ENCODE peak calls at places on chromosomes 16 and 17, in seven cellular contexts. K is EL; J is stimulated activated CD4-positive, alpha-beta T cell treated with anti-CD3 and anti-CD28 coated beads, TNF-alpha, amount 100 ng/mL, for 1 hour; B is activated CD8-positive, alpha-beta memory T cell treated with anti-CD3 and anti-CD28 coated beads, Interleukin-2, amount 50 U/mL, for 48 hours; V is CD8-positive, alpha-beta memory T cell; P is lung; H is activated T-cell treated with anti-CD3 and anti-CD28 coated beads for 24 hours. A is an unnamed sample.

GRCh38 chr17:51540151-51540550 is 279.8 kb downstream of the UTP18 start:
- DNase-seq in K (no peak), V (no peak), J (no peak), H (no peak), B (no peak), P (no peak), A (no peak)

GRCh38 chr16:28311913-28312312 is 19.6 kb downstream of the SBK1 start:
- DNase-seq in K (no peak), H (no peak), B (no peak), J (no peak), P (no peak), V (no peak), A (no peak)

GRCh38 chr17:30290696-30291570 is 811 bp downstream of the BLMH start:
- DNase-seq in H (peak), J (no peak), P (peak), K (peak), B (peak), V (no peak), A (no peak)

GRCh38 chr16:15576960-15577958 is 65.7 kb downstream of the MARF1 start:
- DNase-seq in H (no peak), P (no peak), B (no peak), J (no peak), V (no peak), K (no peak), A (no peak)

GRCh38 chr17:47368262-47368661 is 44.5 kb downstream of the EFCAB13 start:
- DNase-seq in K (no peak), H (no peak), B (no peak), V (no peak), J (no peak), P (no peak), A (no peak)

GRCh38 chr16:73202176-73202729 is 154.3 kb upstream of the ZFHX3 start:
- DNase-seq in K (peak), B (no peak), V (no peak), J (no peak), P (no peak), H (no peak), A (no peak)

GRCh38 chr17:73575470-73576235 is 68.6 kb downstream of the SDK2 start:
- DNase-seq in J (no peak), P (no peak), H (no peak), V (no peak), K (no peak), B (no peak), A (no peak)

GRCh38 chr17:73506470-73507435 is 137.5 kb downstream of the SDK2 start:
- DNase-seq in V (no peak), B (no peak), K (no peak), H (no peak), P (no peak), J (no peak), A (no peak)

GRCh38 chr17:58692239-58693055 is at the start of gene RAD51C:
- DNase-seq in J (peak), H (peak), P (peak), V (peak), B (peak), K (peak), A (peak)

GRCh38 chr16:53537591-53537990 is 34.6 kb upstream of the AKTIP start:
- DNase-seq in P (no peak), H (no peak), V (no peak), B (no peak), K (no peak), J (no peak), A (no peak)

GRCh38 chr17:13374203-13375143 is 227.3 kb downstream of the HS3ST3A1 start:
- DNase-seq in P (no peak), H (no peak), J (no peak), K (no peak), B (no peak), V (no peak), A (no peak)

GRCh38 chr17:78113804-78114785 is 14.5 kb downstream of the TMC6 start:
- DNase-seq in P (no peak), V (peak), J (no peak), B (no peak), H (no peak), K (no peak), A (no peak)

GRCh38 chr17:32609085-32609484 is 122.3 kb downstream of the CDK5R1 start:
- DNase-seq in J (peak), B (peak), P (peak), V (peak), H (peak), K (peak), A (peak)

GRCh38 chr16:4021070-4021779 is 95.0 kb downstream of the ADCY9 start:
- DNase-seq in V (no peak), B (no peak), P (peak), K (no peak), J (no peak), H (no peak), A (no peak)

GRCh38 chr17:70080541-70081347 is 5.7 kb downstream of the KCNJ16 start:
- DNase-seq in H (no peak), J (no peak), P (no peak), K (no peak), V (no peak), B (no peak), A (no peak)

GRCh38 chr16:4244254-4244812 is 2.5 kb upstream of the SRL start:
- DNase-seq in H (no peak), B (no peak), J (no peak), K (no peak), P (no peak), V (no peak), A (no peak)

GRCh38 chr16:57732683-57733082 is 2.9 kb upstream of the KATNB1 start:
- DNase-seq in H (no peak), J (no peak), B (no peak), V (no peak), K (no peak), P (no peak), A (no peak)

GRCh38 chr17:64001763-64002529 is 3.8 kb downstream of the PRR29 start:
- DNase-seq in V (no peak), P (peak), J (no peak), B (peak), H (no peak), K (no peak), A (no peak)

GRCh38 chr17:17738901-17739300 is 57.6 kb downstream of the RAI1 start:
- DNase-seq in B (no peak), P (no peak), V (no peak), J (no peak), K (no peak), H (no peak), A (no peak)

GRCh38 chr16:84294196-84295142 is at the start of gene WFDC1:
- DNase-seq in B (no peak), P (no peak), K (no peak), H (no peak), V (no peak), J (no peak), A (no peak)

GRCh38 chr17:40910441-40910841 is 25.4 kb upstream of the KRT20 start:
- DNase-seq in H (no peak), B (no peak), V (no peak), J (no peak), K (peak), P (no peak), A (no peak)

GRCh38 chr17:33451221-33451620 is 158.1 kb upstream of the ASIC2 start:
- DNase-seq in P (no peak), V (no peak), B (no peak), J (no peak), K (no peak), H (no peak), A (no peak)

GRCh38 chr16:674968-675883 is at the start of gene RHBDL1:
- DNase-seq in J (no peak), K (peak), H (no peak), P (no peak), B (no peak), V (no peak), A (no peak)

GRCh38 chr17:79814966-79815835 is 18.3 kb upstream of the CBX8 start:
- DNase-seq in K (peak), P (peak), H (no peak), J (no peak), V (no peak), B (peak), A (no peak)

GRCh38 chr17:28700278-28700677 is 11.4 kb downstream of the PROCA1 start:
- DNase-seq in P (no peak), K (no peak), V (no peak), H (no peak), B (no peak), J (no peak), A (no peak)

GRCh38 chr17:68327823-68328557 is 36.7 kb downstream of the ARSG start:
- DNase-seq in J (no peak), H (no peak), P (no peak), K (no peak), V (no peak), B (no peak), A (no peak)

GRCh38 chr17:975321-975982 is 4.1 kb downstream of the NXN start:
- DNase-seq in J (no peak), K (peak), H (no peak), V (no peak), P (no peak), B (no peak), A (no peak)

GRCh38 chr16:72191551-72191950 is 19.6 kb upstream of the PMFBP1 start:
- DNase-seq in P (no peak), H (no peak), V (no peak), K (no peak), B (no peak), J (no peak), A (no peak)

GRCh38 chr17:65554568-65555223 is 6.8 kb downstream of the AXIN2 start:
- DNase-seq in K (peak), B (no peak), J (no peak), V (no peak), H (no peak), P (no peak), A (no peak)

GRCh38 chr17:28717578-28718316 is at the start of gene RAB34:
- DNase-seq in H (no peak), K (peak), P (peak), B (peak), V (no peak), J (no peak), A (no peak)

GRCh38 chr16:4190086-4190485 is 51.8 kb downstream of the SRL start:
- DNase-seq in K (no peak), B (no peak), H (no peak), J (no peak), V (no peak), P (no peak), A (no peak)

GRCh38 chr16:84196727-84197486 is 6.0 kb downstream of the ADAD2 start:
- DNase-seq in V (no peak), B (no peak), K (no peak), J (no peak), H (no peak), P (no peak), A (no peak)